ENCODE peak calls at places on chromosomes 13 and 19, in eight cellular contexts. R is adipocyte, X is body of pancreas, P is PC-9, Q is adrenal gland, E is thoracic aorta, Z is pancreas, B is suprapubic skin. G is an unnamed sample. For H3K4me1, the result is how much of the 10 kb centered on the place peaks cover.

GRCh38 chr19:44712864-44713515 is 14.0 kb downstream of the CEACAM16 start:
- DNase-seq in P (no peak), E (no peak), B (no peak), R (no peak), Z (no peak), Q (no peak), X (no peak), G (no peak)

GRCh38 chr13:45607931-45608330 is 7.6 kb downstream of the ERICH6B start:
- DNase-seq in X (no peak), Q (no peak), P (no peak), B (no peak), R (peak), E (no peak), Z (no peak), G (no peak)

GRCh38 chr19:7928741-7929701 is 3.1 kb upstream of the CTXN1 start:
- DNase-seq in P (peak), B (peak), X (peak), R (peak), Q (peak), Z (peak), E (no peak), G (peak)

GRCh38 chr13:73421310-73421912 is 362.6 kb downstream of the KLF5 start:
- DNase-seq in Z (no peak), R (no peak), E (no peak), B (no peak), P (peak), X (peak), Q (no peak), G (no peak)

GRCh38 chr13:98507060-98507797 is 69.7 kb downstream of the STK24 start:
- DNase-seq in E (no peak), P (peak), Z (peak), R (peak), X (peak), B (no peak), Q (no peak), G (no peak)

GRCh38 chr19:45152504-45153338 is 8.1 kb downstream of the NKPD1 start:
- DNase-seq in E (no peak), Z (peak), B (no peak), X (peak), R (peak), P (no peak), Q (peak), G (peak)

GRCh38 chr13:65497265-65497664 is 1732.9 kb downstream of the PCDH9 start:
- DNase-seq in R (peak), Q (no peak), B (no peak), X (no peak), Z (no peak), E (no peak), P (no peak), G (no peak)

GRCh38 chr19:15268192-15268927 is 36.1 kb upstream of the EPHX3 start:
- DNase-seq in B (no peak), R (no peak), P (no peak), Q (no peak), E (no peak), X (no peak), Z (no peak), G (no peak)

GRCh38 chr13:49560270-49561063 is 24.9 kb downstream of the RCBTB1 start:
- DNase-seq in R (peak), Q (peak), P (no peak), Z (peak), E (no peak), B (no peak), X (peak), G (no peak)

GRCh38 chr13:47484564-47484963 is 516.5 kb downstream of the SUCLA2 start:
- DNase-seq in Q (no peak), B (no peak), R (peak), Z (no peak), E (no peak), P (no peak), X (no peak), G (no peak)

GRCh38 chr19:32646556-32646955 is 28.4 kb downstream of the ANKRD27 start:
- DNase-seq in Z (no peak), Q (no peak), B (no peak), E (no peak), P (no peak), X (no peak), R (no peak), G (no peak)

GRCh38 chr13:35714588-35714987 is 238.1 kb upstream of the MAB21L1 start:
- DNase-seq in X (no peak), Q (no peak), Z (no peak), R (peak), B (no peak), P (no peak), E (no peak), G (no peak)

GRCh38 chr19:10295305-10295846 is 5.6 kb downstream of the ICAM5 start:
- DNase-seq in E (no peak), P (no peak), B (no peak), R (no peak), X (no peak), Q (no peak), Z (peak), G (peak)

GRCh38 chr19:10293637-10294367 is 4.0 kb downstream of the ICAM5 start:
- DNase-seq in B (no peak), E (no peak), Q (no peak), X (no peak), Z (no peak), P (no peak), R (no peak), G (no peak)

GRCh38 chr19:10295847-10296591 is 6.3 kb downstream of the ICAM5 start:
- DNase-seq in B (no peak), X (no peak), Z (no peak), R (no peak), P (no peak), Q (no peak), E (no peak), G (no peak)

GRCh38 chr19:10292789-10293636 is 3.3 kb downstream of the ICAM5 start:
- DNase-seq in Q (no peak), B (no peak), Z (peak), E (no peak), P (no peak), X (no peak), R (no peak), G (no peak)

GRCh38 chr19:10294368-10294697 is 4.6 kb downstream of the ICAM5 start:
- DNase-seq in Q (no peak), X (no peak), P (no peak), E (no peak), B (no peak), Z (no peak), R (no peak), G (no peak)
- H3K4me1 ChIP-seq in Q (under half), X (half or more), P (under half), E (under half), B (half or more), Z (under half), R (under half), G (half or more)

DNA sequence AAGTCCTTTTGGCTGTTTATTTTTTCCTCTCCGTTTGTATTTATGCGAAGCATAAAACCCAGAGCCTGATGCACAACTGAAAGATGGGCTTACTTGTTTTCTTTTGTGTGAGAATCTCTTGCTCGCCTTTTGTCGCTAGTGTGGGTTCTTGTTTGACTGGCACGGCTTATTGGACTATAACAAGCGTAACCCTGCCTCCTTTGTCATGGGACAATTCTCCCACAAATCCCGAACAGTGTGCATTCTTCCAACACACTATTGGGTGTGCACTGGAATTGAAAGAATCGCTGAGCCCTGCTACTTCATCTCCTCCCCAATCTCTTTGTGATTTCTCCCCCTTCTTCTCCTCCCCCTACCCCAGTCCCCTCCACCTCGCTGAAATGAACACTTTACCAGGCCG is 110.8 kb downstream of the ZIC5 start:
- DNase-seq in Z (no peak), P (no peak), Q (no peak), B (no peak), R (no peak), E (no peak), X (no peak), G (no peak)
- H3K4me1 ChIP-seq in Z (under half), P (under half), Q (under half), B (under half), R (under half), E (under half), X (under half), G (under half)

GRCh38 chr19:43467730-43468129 is 2.3 kb upstream of the LYPD3 start:
- DNase-seq in Z (no peak), Q (no peak), X (no peak), B (no peak), P (no peak), R (peak), E (no peak), G (no peak)

GRCh38 chr19:43468354-43469159 is 3.1 kb upstream of the LYPD3 start:
- DNase-seq in Q (no peak), P (no peak), E (no peak), X (no peak), R (no peak), B (no peak), Z (no peak), G (no peak)

GRCh38 chr19:43467276-43467675 is 1.9 kb upstream of the LYPD3 start:
- DNase-seq in Q (no peak), Z (no peak), X (no peak), R (no peak), P (no peak), E (no peak), B (no peak), G (no peak)

GRCh38 chr19:43470288-43470687 is 4.9 kb upstream of the LYPD3 start:
- DNase-seq in B (no peak), Z (no peak), P (peak), E (no peak), R (peak), Q (no peak), X (no peak), G (peak)

DNA sequence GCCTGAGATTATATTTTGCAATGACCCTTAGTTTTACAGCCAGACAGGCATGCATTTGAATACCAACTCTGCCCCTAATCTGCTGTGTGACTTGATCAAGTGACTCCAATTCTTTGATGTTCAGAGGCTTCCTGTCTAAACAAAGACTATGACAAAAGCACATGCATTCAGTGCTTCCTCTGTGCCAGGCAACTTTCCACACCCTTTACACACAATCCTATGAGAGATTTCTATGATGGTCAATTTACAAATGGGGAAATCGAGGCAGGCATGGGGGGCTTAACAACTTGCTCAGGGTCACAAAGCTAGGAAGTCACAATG is 3.7 kb upstream of the LYPD3 start:
- DNase-seq in Q (no peak), Z (no peak), B (no peak), R (no peak), E (no peak), X (no peak), P (no peak), G (no peak)
- H3K4me1 ChIP-seq in Q (under half), Z (under half), B (half or more), R (under half), E (under half), X (under half), P (half or more), G (under half)

GRCh38 chr19:38676878-38677646 is 29.6 kb downstream of the ACTN4 start:
- DNase-seq in Q (no peak), Z (no peak), E (no peak), X (no peak), P (no peak), B (no peak), R (no peak), G (no peak)
- H3K4me1 ChIP-seq in Q (half or more), Z (half or more), E (under half), X (half or more), P (under half), B (half or more), R (under half), G (half or more)